ENCODE peak calls at places on chromosomes 6 and 20, in four cellular contexts. G is HepG2, O is GM12878, X is K562. L is an unnamed sample.

GRCh38 chr20:8299921-8300320 is 167.9 kb downstream of the PLCB1 start:
- DNase-seq in G (no peak), O (no peak), X (no peak), L (no peak)

GRCh38 chr6:166333172-166333995 is 9.0 kb downstream of the SFT2D1 start:
- DNase-seq in G (no peak), O (peak; percentile 73), X (no peak), L (no peak)

GRCh38 chr6:57173886-57174510 is 1.9 kb downstream of the BAG2 start:
- DNase-seq in G (peak; percentile 60), O (no peak), X (peak; percentile 37), L (no peak)

GRCh38 chr20:46458891-46459750 is 52.7 kb upstream of the ELMO2 start:
- DNase-seq in G (no peak), O (peak; percentile 8), X (no peak), L (no peak)

GRCh38 chr20:61728326-61728725 is 337.4 kb downstream of the TAF4 start:
- DNase-seq in G (no peak), O (no peak), X (no peak), L (no peak)

GRCh38 chr6:113137411-113137810 is 719.7 kb upstream of the MARCKS start:
- DNase-seq in G (no peak), O (no peak), X (no peak), L (no peak)

GRCh38 chr6:136635615-136636014 is 85.4 kb upstream of the MAP7 start:
- DNase-seq in G (no peak), O (no peak), X (no peak), L (no peak)

GRCh38 chr6:1130692-1131091 is 181.2 kb upstream of the FOXQ1 start:
- DNase-seq in G (no peak), O (no peak), X (no peak), L (no peak)

GRCh38 chr20:17873410-17874270 is 95.0 kb downstream of the SNX5 start:
- DNase-seq in G (peak; percentile 91), O (no peak), X (no peak), L (no peak)

GRCh38 chr20:23446505-23446904 is 6.2 kb downstream of the CST11 start:
- DNase-seq in G (peak; percentile 82), O (peak; percentile 11), X (peak; percentile 43), L (peak; percentile 59)

GRCh38 chr6:70150521-70150920 is 152.4 kb downstream of the COL9A1 start:
- DNase-seq in G (no peak), O (no peak), X (no peak), L (no peak)

GRCh38 chr6:7673063-7673536 is 52.8 kb upstream of the BMP6 start:
- DNase-seq in G (no peak), O (no peak), X (peak; percentile 48), L (peak; percentile 46)

GRCh38 chr20:10585308-10585707 is 88.5 kb downstream of the JAG1 start:
- DNase-seq in G (no peak), O (no peak), X (no peak), L (no peak)

GRCh38 chr20:49210101-49210749 is 9.0 kb upstream of the DDX27 start:
- DNase-seq in G (no peak), O (no peak), X (no peak), L (no peak)

GRCh38 chr6:118187568-118188164 is 280.6 kb downstream of the SLC35F1 start:
- DNase-seq in G (no peak), O (no peak), X (no peak), L (no peak)

GRCh38 chr6:158219229-158219628 is 51.1 kb downstream of the GTF2H5 start:
- DNase-seq in G (no peak), O (no peak), X (no peak), L (no peak)

GRCh38 chr20:53876470-53876869 is 193.9 kb downstream of the BCAS1 start:
- DNase-seq in G (no peak), O (no peak), X (no peak), L (no peak)

GRCh38 chr6:73562557-73562956 is 41.7 kb upstream of the EEF1A1 start:
- DNase-seq in G (no peak), O (no peak), X (no peak), L (no peak)

GRCh38 chr20:51966296-51966971 is 164.1 kb upstream of the SALL4 start:
- DNase-seq in G (peak; percentile 84), O (no peak), X (peak; percentile 40), L (peak; percentile 59)

GRCh38 chr6:31871068-31871659 is 7.6 kb downstream of the SLC44A4 start:
- DNase-seq in G (no peak), O (no peak), X (no peak), L (no peak)

GRCh38 chr20:62117362-62117646 is 5.0 kb upstream of the LSM14B start:
- DNase-seq in G (no peak), O (no peak), X (no peak), L (no peak)

GRCh38 chr6:98002678-98003077 is 719.7 kb upstream of the MMS22L start:
- DNase-seq in G (no peak), O (no peak), X (no peak), L (no peak)

GRCh38 chr6:53302678-53303360 is 45.9 kb downstream of the ELOVL5 start:
- DNase-seq in G (peak; percentile 39), O (no peak), X (no peak), L (no peak)

GRCh38 chr20:20450461-20451027 is 82.6 kb downstream of the INSM1 start:
- DNase-seq in G (no peak), O (no peak), X (no peak), L (no peak)

GRCh38 chr20:49313271-49313670 is 35.4 kb upstream of the ZNFX1 start:
- DNase-seq in G (no peak), O (no peak), X (no peak), L (no peak)

GRCh38 chr6:40268166-40268958 is 318.8 kb downstream of the LRFN2 start:
- DNase-seq in G (no peak), O (no peak), X (no peak), L (no peak)

GRCh38 chr6:41750374-41750773 is 3.2 kb upstream of the PGC start:
- DNase-seq in G (no peak), O (no peak), X (no peak), L (no peak)

GRCh38 chr6:111600154-111600553 is 5.5 kb downstream of the TRAF3IP2 start:
- DNase-seq in G (no peak), O (no peak), X (no peak), L (no peak)

GRCh38 chr6:38508894-38509293 is 130.8 kb downstream of the BTBD9 start:
- DNase-seq in G (peak; percentile 20), O (no peak), X (no peak), L (no peak)

GRCh38 chr20:8454137-8454712 is 322.2 kb downstream of the PLCB1 start:
- DNase-seq in G (peak; percentile 65), O (peak; percentile 17), X (no peak), L (peak; percentile 50)

GRCh38 chr6:52201046-52201445 is 14.9 kb downstream of the IL17A start:
- DNase-seq in G (no peak), O (no peak), X (no peak), L (no peak)

GRCh38 chr6:158033751-158034702 is 52.4 kb downstream of the SYNJ2 start:
- DNase-seq in G (peak; percentile 93), O (no peak), X (no peak), L (no peak)

GRCh38 chr6:170208171-170208601 is 82.7 kb downstream of the DLL1 start:
- DNase-seq in G (no peak), O (no peak), X (no peak), L (no peak)

GRCh38 chr6:392441-393390 is 1.2 kb downstream of the IRF4 start:
- DNase-seq in G (no peak), O (no peak), X (no peak), L (no peak)

GRCh38 chr6:143007626-143008025 is 53.1 kb upstream of the AIG1 start:
- DNase-seq in G (no peak), O (no peak), X (no peak), L (no peak)

GRCh38 chr6:23656257-23656731 is 469.7 kb upstream of the NRSN1 start:
- DNase-seq in G (no peak), O (no peak), X (no peak), L (no peak)

GRCh38 chr6:341914-342831 is 49.4 kb upstream of the IRF4 start:
- DNase-seq in G (no peak), O (peak; percentile 92), X (no peak), L (no peak)

GRCh38 chr6:168138436-168138835 is 59.4 kb upstream of the FRMD1 start:
- DNase-seq in G (no peak), O (no peak), X (no peak), L (no peak)

GRCh38 chr6:105326838-105327745 is 75.8 kb downstream of the PREP start:
- DNase-seq in G (no peak), O (no peak), X (no peak), L (no peak)

GRCh38 chr6:139868576-139868975 is 494.1 kb upstream of the CITED2 start:
- DNase-seq in G (no peak), O (no peak), X (no peak), L (no peak)

GRCh38 chr20:33211817-33212424 is 5.2 kb upstream of the BPIFA3 start:
- DNase-seq in G (peak; percentile 78), O (no peak), X (peak; percentile 61), L (peak; percentile 67)
- TF ChIP-seq TARDBP in G (no peak), O (no peak), X (no peak), L (no peak)

GRCh38 chr20:38181971-38182370 is 16.9 kb upstream of the TGM2 start:
- DNase-seq in G (no peak), O (no peak), X (no peak), L (no peak)
- TF ChIP-seq TARDBP in G (no peak), O (no peak), X (no peak), L (no peak)

GRCh38 chr20:37500311-37500710 is 20.7 kb upstream of the NNAT start:
- DNase-seq in G (no peak), O (no peak), X (no peak), L (no peak)
- TF ChIP-seq TARDBP in G (no peak), O (no peak), X (no peak), L (no peak)

GRCh38 chr6:150491131-150491795 is 108.4 kb upstream of the PLEKHG1 start:
- DNase-seq in G (no peak), O (peak; percentile 24), X (no peak), L (no peak)
- TF ChIP-seq TARDBP in G (no peak), O (no peak), X (no peak), L (no peak)

GRCh38 chr6:48765352-48765961 is 654.5 kb upstream of the PTCHD4 start:
- DNase-seq in G (peak; percentile 46), O (no peak), X (no peak), L (peak; percentile 48)
- TF ChIP-seq TARDBP in G (no peak), O (no peak), X (no peak), L (no peak)

GRCh38 chr20:45413479-45413878 is 2.5 kb upstream of the PIGT start:
- DNase-seq in G (no peak), O (no peak), X (no peak), L (no peak)
- TF ChIP-seq TARDBP in G (no peak), O (no peak), X (no peak), L (no peak)

L was measured in HEK293T.